ENCODE peak calls at places on chromosome 15, in ten cellular contexts. Q, T, B, D, I, G, H, V, C and Z are unnamed samples.

GRCh38 chr15:58058729-58059128 is 6.8 kb downstream of the ALDH1A2 start:
- ATAC-seq in T (no peak), V (no peak), B (no peak), D (no peak), I (no peak), Q (no peak), G (no peak), C (no peak), H (no peak), Z (no peak)

GRCh38 chr15:51939216-51939615 is 32.4 kb downstream of the LEO1 start:
- ATAC-seq in D (no peak), C (no peak), I (no peak), T (no peak), V (no peak), Q (no peak), H (no peak), B (no peak), G (no peak), Z (no peak)

GRCh38 chr15:90407871-90408317 is 19.9 kb downstream of the IQGAP1 start:
- ATAC-seq in T (no peak), B (peak; percentile 93), C (peak; percentile 67), G (no peak), I (peak; percentile 94), D (peak; percentile 64), V (peak; percentile 31), Q (peak; percentile 75), H (no peak), Z (no peak)

GRCh38 chr15:59353994-59354951 is 18.4 kb downstream of the MYO1E start:
- ATAC-seq in B (peak; percentile 50), V (no peak), Q (no peak), G (no peak), D (peak; percentile 67), I (peak; percentile 35), C (no peak), T (no peak), H (peak; percentile 84), Z (no peak)

GRCh38 chr15:59424626-59425025 is 13.4 kb upstream of the FAM81A start:
- ATAC-seq in T (no peak), H (peak; percentile 96), B (no peak), Q (no peak), D (peak; percentile 99), V (no peak), C (no peak), I (no peak), G (no peak), Z (no peak)

GRCh38 chr15:70219256-70219919 is 121.7 kb upstream of the TLE3 start:
- ATAC-seq in Q (no peak), H (no peak), V (no peak), C (no peak), T (no peak), B (no peak), I (no peak), D (no peak), G (no peak), Z (no peak)

GRCh38 chr15:75542386-75542797 is 36.7 kb downstream of the PTPN9 start:
- ATAC-seq in Q (no peak), T (no peak), D (no peak), G (peak; percentile 50), B (no peak), I (no peak), H (no peak), V (no peak), C (peak; percentile 53), Z (no peak)

GRCh38 chr15:90677807-90678790 is 39.0 kb upstream of the BLM start:
- ATAC-seq in I (peak; percentile 75), D (peak; percentile 50), Q (peak; percentile 96), G (no peak), C (no peak), B (peak; percentile 81), H (peak; percentile 27), T (no peak), V (no peak), Z (no peak)

GRCh38 chr15:44243829-44244228 is 44.7 kb upstream of the GOLM2 start:
- ATAC-seq in C (no peak), V (no peak), B (no peak), T (no peak), Q (no peak), H (no peak), G (no peak), I (no peak), D (no peak), Z (peak; percentile 65)

GRCh38 chr15:48570838-48571237 is 74.7 kb downstream of the FBN1 start:
- ATAC-seq in H (no peak), Q (no peak), B (no peak), I (no peak), D (no peak), T (peak; percentile 39), G (peak; percentile 81), V (no peak), C (no peak), Z (no peak)

GRCh38 chr15:72272997-72273352 is 621 bp upstream of the PARP6 start:
- ATAC-seq in V (no peak), B (no peak), H (no peak), Q (peak; percentile 1), D (no peak), G (no peak), C (no peak), T (no peak), I (peak; percentile 1), Z (no peak)

GRCh38 chr15:98874773-98875172 is 132.8 kb downstream of the PGPEP1L start:
- ATAC-seq in D (no peak), T (no peak), G (no peak), I (no peak), C (no peak), Q (no peak), B (no peak), H (no peak), V (no peak), Z (no peak)

GRCh38 chr15:23514492-23514891 is 51.0 kb upstream of the MKRN3 start:
- ATAC-seq in H (no peak), C (no peak), T (no peak), B (no peak), Q (no peak), V (no peak), I (no peak), D (no peak), G (no peak), Z (no peak)

GRCh38 chr15:42107483-42107882 is 13.1 kb upstream of the PLA2G4D start:
- ATAC-seq in Q (peak; percentile 32), H (peak; percentile 35), B (no peak), D (no peak), T (no peak), I (no peak), C (no peak), G (no peak), V (peak; percentile 53), Z (no peak)

GRCh38 chr15:48880070-48880634 is 2.2 kb downstream of the EID1 start:
- ATAC-seq in G (no peak), C (no peak), Q (no peak), I (no peak), B (no peak), H (no peak), D (no peak), V (no peak), T (no peak), Z (no peak)

GRCh38 chr15:66128116-66128715 is 125.3 kb downstream of the MEGF11 start:
- ATAC-seq in D (no peak), Q (no peak), C (no peak), V (no peak), H (no peak), B (no peak), G (no peak), I (no peak), T (no peak), Z (no peak)

GRCh38 chr15:26126070-26126469 is 262.9 kb upstream of the ATP10A start:
- ATAC-seq in V (peak; percentile 58), B (no peak), H (no peak), G (peak; percentile 80), D (no peak), C (peak; percentile 88), I (no peak), T (no peak), Q (no peak), Z (no peak)

GRCh38 chr15:28919679-28920655 is 34.2 kb downstream of the APBA2 start:
- ATAC-seq in I (peak; percentile 47), G (no peak), H (no peak), C (no peak), D (no peak), V (no peak), Q (peak; percentile 36), T (no peak), B (peak; percentile 54), Z (no peak)

GRCh38 chr15:76059320-76060097 is at the start of gene TMEM266:
- ATAC-seq in I (peak; percentile 29), B (peak; percentile 48), V (peak; percentile 85), G (peak; percentile 52), T (peak; percentile 80), Q (no peak), C (peak; percentile 94), D (peak; percentile 6), H (peak; percentile 13), Z (peak; percentile 67)

GRCh38 chr15:57373882-57374276 is 2.4 kb upstream of the CGNL1 start:
- ATAC-seq in B (no peak), V (no peak), G (no peak), C (no peak), D (no peak), H (no peak), Q (no peak), T (no peak), I (no peak), Z (no peak)

GRCh38 chr15:57418640-57419039 is 42.3 kb downstream of the CGNL1 start:
- ATAC-seq in V (no peak), T (peak; percentile 92), Q (no peak), B (no peak), G (no peak), C (no peak), D (no peak), H (no peak), I (no peak), Z (no peak)

GRCh38 chr15:92803852-92804609 is 96.1 kb upstream of the CHD2 start:
- ATAC-seq in V (peak; percentile 23), Q (peak; percentile 17), G (peak; percentile 86), T (peak; percentile 64), B (no peak), C (peak; percentile 58), I (peak; percentile 34), H (no peak), D (peak; percentile 50), Z (peak; percentile 65)

GRCh38 chr15:83278191-83278590 is 6.3 kb downstream of the BNC1 start:
- ATAC-seq in Q (no peak), I (no peak), G (no peak), H (no peak), V (no peak), B (no peak), D (no peak), T (no peak), C (no peak), Z (no peak)

GRCh38 chr15:40731034-40731433 is 24.0 kb downstream of the RMDN3 start:
- ATAC-seq in C (no peak), T (no peak), D (no peak), H (no peak), B (no peak), I (no peak), Q (no peak), G (no peak), V (no peak), Z (no peak)

GRCh38 chr15:23694592-23694991 is 7.5 kb upstream of the NDN start:
- ATAC-seq in T (no peak), Q (no peak), D (no peak), C (no peak), G (no peak), H (no peak), I (no peak), V (no peak), B (no peak), Z (no peak)

GRCh38 chr15:74829500-74829899 is 3.1 kb downstream of the CPLX3 start:
- ATAC-seq in V (no peak), D (peak; percentile 36), T (no peak), H (no peak), G (no peak), Q (no peak), I (no peak), B (no peak), C (no peak), Z (no peak)

GRCh38 chr15:60740787-60741354 is 261.9 kb upstream of the ICE2 start:
- ATAC-seq in D (no peak), G (no peak), V (no peak), T (peak; percentile 59), B (no peak), C (no peak), I (peak; percentile 93), H (no peak), Q (peak; percentile 43), Z (no peak)

GRCh38 chr15:94387854-94388441 is 156.6 kb downstream of the MCTP2 start:
- ATAC-seq in I (no peak), D (peak; percentile 88), G (no peak), C (no peak), B (peak; percentile 75), V (no peak), T (no peak), Q (no peak), H (peak; percentile 83), Z (no peak)